ENCODE peak calls at places on chromosomes 2 and 18, in ten cellular contexts. Q is aorta; U is hypothalamus; A is stimulated activated CD8-positive, alpha-beta memory T cell treated with anti-CD3 and anti-CD28 coated beads, Interleukin-7, amount 100 ng/mL, for 1 hour; E is amniotic stem cell; L is AG09319; G is cerebellar cortex; P is ovary; Z is RPMI7951; H is hippocampal formation. N is an unnamed sample.

GRCh38 chr18:72922895-72923294 is 55.1 kb upstream of the NETO1 start:
- DNase-seq in A (no peak), Z (no peak), U (no peak), P (no peak), E (no peak), G (no peak), Q (no peak), L (no peak), H (no peak), N (no peak)

GRCh38 chr2:173866858-173867620 is 98.1 kb downstream of the SP3 start:
- DNase-seq in U (no peak), P (no peak), E (no peak), G (no peak), Z (no peak), A (no peak), H (no peak), L (no peak), Q (no peak), N (no peak)

GRCh38 chr18:28108801-28109200 is 68.1 kb downstream of the CDH2 start:
- DNase-seq in G (peak; percentile 73), U (no peak), A (no peak), Q (no peak), P (no peak), L (no peak), H (no peak), Z (no peak), E (no peak), N (no peak)

GRCh38 chr2:42178335-42178734 is 9.2 kb downstream of the EML4 start:
- DNase-seq in P (no peak), L (no peak), U (no peak), A (no peak), E (no peak), Z (no peak), Q (no peak), G (no peak), H (no peak), N (no peak)

GRCh38 chr2:118310016-118310877 is 222.0 kb downstream of the INSIG2 start:
- DNase-seq in P (peak; percentile 15), H (peak; percentile 35), G (no peak), E (no peak), A (peak; percentile 5), Q (no peak), Z (peak; percentile 25), L (no peak), U (peak; percentile 60), N (no peak)

GRCh38 chr2:1675633-1676032 is 68.7 kb downstream of the PXDN start:
- DNase-seq in P (no peak), Q (no peak), G (no peak), U (no peak), A (no peak), H (peak; percentile 7), Z (peak; percentile 99), E (peak; percentile 92), L (peak; percentile 44), N (no peak)

GRCh38 chr2:170885130-170885791 is 43.8 kb upstream of the GORASP2 start:
- DNase-seq in P (no peak), Z (peak; percentile 48), A (no peak), Q (no peak), H (no peak), G (no peak), L (no peak), E (no peak), U (no peak), N (no peak)

GRCh38 chr2:239544846-239545465 is 144.1 kb upstream of the HDAC4 start:
- DNase-seq in U (no peak), P (no peak), Z (no peak), L (no peak), G (no peak), A (peak; percentile 2), H (no peak), E (no peak), Q (no peak), N (no peak)

N was measured in cortex of kidney.